ENCODE peak calls at places on chromosomes 12 and 14, in ten cellular contexts. L is omental fat pad; N is endothelial cell; A is activated gamma-delta T cell treated with anti-CD3 and anti-CD28 coated beads, Interleukin-2, amount 50 U/mL, for 16 hours; F is choroid plexus epithelial cell; J is cardiac muscle cell; U is fibroblast of gingiva; I is naive thymus-derived CD8-positive, alpha-beta T cell; D is RWPE1; K is spleen. P is an unnamed sample.

GRCh38 chr12:93982847-93983315 is 165.5 kb upstream of the PLXNC1 start:
- DNase-seq in N (no peak), L (no peak), U (peak), D (peak), I (no peak), A (no peak), K (no peak), F (peak), J (peak), P (no peak)

GRCh38 chr12:39341179-39341578 is 101.7 kb downstream of the KIF21A start:
- DNase-seq in N (no peak), K (no peak), F (peak), D (no peak), A (no peak), U (peak), I (no peak), L (no peak), J (peak), P (no peak)

GRCh38 chr14:77111021-77111420 is 13.0 kb downstream of the CIPC start:
- DNase-seq in J (peak), U (no peak), K (no peak), D (peak), A (no peak), L (no peak), I (no peak), F (peak), N (peak), P (no peak)

GRCh38 chr14:104101086-104101621 is 15.7 kb downstream of the ASPG start:
- DNase-seq in I (no peak), N (no peak), L (no peak), D (no peak), K (peak), U (no peak), A (no peak), F (no peak), J (no peak), P (peak)

GRCh38 chr12:50985322-50985721 is 33.0 kb downstream of the HIGD1C start:
- DNase-seq in L (no peak), K (no peak), D (no peak), A (no peak), I (no peak), U (peak), F (peak), N (no peak), J (peak), P (no peak)

GRCh38 chr12:10735428-10735827 is 12.3 kb upstream of the YBX3 start:
- DNase-seq in J (no peak), L (no peak), D (no peak), K (no peak), A (no peak), I (no peak), U (no peak), F (no peak), N (no peak), P (no peak)

GRCh38 chr14:54003064-54003463 is 46.4 kb upstream of the BMP4 start:
- DNase-seq in D (no peak), A (no peak), N (no peak), F (no peak), L (no peak), J (no peak), I (no peak), U (no peak), K (no peak), P (no peak)

GRCh38 chr14:24194186-24194872 is 912 bp downstream of the TM9SF1 start:
- DNase-seq in I (no peak), U (no peak), L (no peak), J (no peak), F (no peak), N (no peak), K (no peak), A (no peak), D (no peak), P (no peak)

GRCh38 chr14:90281261-90281660 is 24.9 kb downstream of the PSMC1 start:
- DNase-seq in D (peak), N (no peak), L (no peak), F (peak), U (peak), K (no peak), J (peak), A (no peak), I (no peak), P (no peak)

GRCh38 chr14:93734086-93734822 is 54.0 kb downstream of the PRIMA1 start:
- DNase-seq in D (no peak), A (no peak), N (no peak), J (no peak), L (no peak), F (no peak), U (no peak), K (no peak), I (no peak), P (no peak)

GRCh38 chr12:21941522-21942376 is 523 bp upstream of the ABCC9 start:
- DNase-seq in K (peak), D (no peak), F (peak), I (no peak), N (peak), A (no peak), U (peak), J (peak), L (no peak), P (peak)

GRCh38 chr12:54082402-54082892 is 28.8 kb downstream of the HOXC4 start:
- DNase-seq in J (peak), D (no peak), F (peak), U (no peak), L (no peak), I (peak), K (peak), N (no peak), A (peak), P (peak)

GRCh38 chr12:112191840-112192321 is 66.5 kb downstream of the TRAFD1 start:
- DNase-seq in F (no peak), K (no peak), I (no peak), L (no peak), J (peak), N (no peak), U (no peak), D (no peak), A (no peak), P (no peak)

GRCh38 chr12:41965996-41966395 is 178.7 kb downstream of the GXYLT1 start:
- DNase-seq in I (no peak), D (no peak), J (no peak), L (no peak), A (no peak), N (no peak), U (no peak), K (no peak), F (no peak), P (no peak)

GRCh38 chr12:30707628-30708342 is 12.1 kb upstream of the IPO8 start:
- DNase-seq in K (no peak), F (no peak), U (no peak), I (no peak), J (no peak), L (no peak), D (no peak), A (no peak), N (no peak), P (no peak)

GRCh38 chr12:130214686-130215370 is 52.6 kb downstream of the FZD10 start:
- DNase-seq in U (no peak), K (no peak), F (no peak), A (no peak), I (no peak), J (no peak), L (no peak), N (no peak), D (peak), P (no peak)

GRCh38 chr14:47929334-47929733 is 253.9 kb upstream of the MDGA2 start:
- DNase-seq in J (no peak), F (no peak), N (no peak), A (no peak), I (no peak), L (no peak), D (no peak), K (no peak), U (no peak), P (no peak)

GRCh38 chr14:24441904-24442239 is 704 bp downstream of the SDR39U1 start:
- DNase-seq in U (no peak), K (no peak), N (no peak), J (no peak), A (no peak), F (no peak), L (no peak), D (peak), I (no peak), P (no peak)

GRCh38 chr14:68854421-68854820 is 61.6 kb upstream of the ZFP36L1 start:
- DNase-seq in U (peak), I (no peak), L (no peak), K (no peak), F (no peak), A (no peak), J (no peak), D (no peak), N (no peak), P (no peak)

GRCh38 chr12:22252057-22252456 is 82.5 kb downstream of the ST8SIA1 start:
- DNase-seq in U (no peak), F (no peak), J (no peak), N (no peak), A (no peak), K (no peak), L (no peak), I (no peak), D (no peak), P (no peak)

GRCh38 chr12:24561882-24562760 is 386.8 kb downstream of the BCAT1 start:
- DNase-seq in F (peak), I (no peak), K (peak), L (no peak), D (no peak), N (peak), J (peak), A (no peak), U (peak), P (peak)

GRCh38 chr12:76276499-76277151 is 71.6 kb downstream of the BBS10 start:
- DNase-seq in U (no peak), I (no peak), N (no peak), A (no peak), J (peak), L (no peak), D (no peak), K (no peak), F (no peak), P (no peak)

GRCh38 chr12:43758247-43758727 is 303 bp downstream of the PUS7L start:
- DNase-seq in A (no peak), F (peak), J (peak), I (no peak), U (peak), K (no peak), D (peak), N (peak), L (no peak), P (peak)

GRCh38 chr12:56040963-56041578 is 647 bp upstream of the RPS26 start:
- DNase-seq in I (no peak), N (no peak), F (no peak), K (peak), J (no peak), A (no peak), U (no peak), D (no peak), L (no peak), P (no peak)

GRCh38 chr12:116026346-116026745 is 251.1 kb downstream of the MED13L start:
- DNase-seq in U (no peak), F (no peak), K (no peak), D (no peak), L (no peak), A (no peak), I (no peak), N (no peak), J (no peak), P (no peak)

GRCh38 chr12:96108321-96108720 is 72.9 kb upstream of the LTA4H start:
- DNase-seq in I (peak), A (no peak), F (no peak), J (no peak), U (no peak), N (peak), L (no peak), K (peak), D (no peak), P (peak)

GRCh38 chr12:119375170-119375569 is 40.6 kb downstream of the CCDC60 start:
- DNase-seq in L (no peak), D (no peak), F (no peak), N (no peak), I (no peak), A (no peak), J (no peak), K (no peak), U (no peak), P (no peak)

GRCh38 chr12:122976648-122976975 is 1.6 kb downstream of the OGFOD2 start:
- DNase-seq in K (peak), D (no peak), N (no peak), F (no peak), A (no peak), J (no peak), L (no peak), U (no peak), I (no peak), P (no peak)

GRCh38 chr14:104924421-104925213 is at the start of gene PLD4:
- DNase-seq in D (no peak), A (no peak), U (no peak), L (no peak), K (peak), J (no peak), I (no peak), N (no peak), F (no peak), P (no peak)

GRCh38 chr12:102435827-102436436 is 44.4 kb downstream of the IGF1 start:
- DNase-seq in J (no peak), U (no peak), L (no peak), K (no peak), D (no peak), A (no peak), F (no peak), N (no peak), I (no peak), P (no peak)

GRCh38 chr12:79547735-79548347 is 142.9 kb downstream of the PAWR start:
- DNase-seq in J (peak), F (peak), A (no peak), L (no peak), D (peak), K (no peak), U (peak), N (peak), I (no peak), P (no peak)

GRCh38 chr12:55847603-55848329 is 5.0 kb upstream of the MMP19 start:
- DNase-seq in N (no peak), D (peak), I (no peak), L (peak), K (peak), J (peak), U (peak), F (peak), A (no peak), P (peak)

GRCh38 chr12:115683240-115683765 is 594.2 kb downstream of the MED13L start:
- DNase-seq in F (no peak), J (no peak), U (no peak), L (no peak), N (no peak), K (no peak), D (no peak), I (no peak), A (no peak), P (no peak)

GRCh38 chr14:91202234-91202974 is 42.1 kb downstream of the GPR68 start:
- DNase-seq in I (no peak), F (no peak), U (peak), N (peak), D (no peak), J (peak), A (no peak), K (peak), L (no peak), P (peak)

GRCh38 chr12:27966870-27967269 is 5.7 kb downstream of the PTHLH start:
- DNase-seq in L (no peak), N (no peak), I (no peak), F (peak), A (no peak), K (no peak), D (peak), U (peak), J (peak), P (no peak)

P was measured in left colon.